ENCODE peak calls at places on chromosomes 3 and 15, in ten cellular contexts. J is upper lobe of right lung, H is heart right ventricle, C is MM.1S, Y is PC-3, A is A673, B is fibroblast of lung, M is left lung, U is tibial nerve, S is A549. X is an unnamed sample.
A peak's percentile ranks its signal among the peaks of the same experiment; 100 is the strongest.

GRCh38 chr15:45307230-45307924 is 55.3 kb downstream of the SLC28A2 start:
- DNase-seq in J (no peak), H (no peak), C (peak; percentile 51), Y (peak; percentile 71), A (peak; percentile 56), B (peak; percentile 56), M (no peak), U (peak; percentile 5), S (no peak), X (no peak)

GRCh38 chr15:36844453-36845094 is 255.8 kb downstream of the MEIS2 start:
- DNase-seq in J (no peak), H (no peak), C (no peak), Y (peak; percentile 49), A (no peak), B (peak; percentile 65), M (no peak), U (no peak), S (no peak), X (no peak)

GRCh38 chr3:107978116-107979057 is 112.4 kb downstream of the CD47 start:
- DNase-seq in J (no peak), H (no peak), C (no peak), Y (no peak), A (no peak), B (no peak), M (no peak), U (no peak), S (no peak), X (no peak)

GRCh38 chr3:108404409-108404808 is 106.0 kb downstream of the MYH15 start:
- DNase-seq in J (no peak), H (no peak), C (no peak), Y (no peak), A (no peak), B (no peak), M (no peak), U (no peak), S (no peak), X (no peak)

GRCh38 chr3:194491996-194492395 is 5.2 kb upstream of the ATP13A3 start:
- DNase-seq in J (no peak), H (no peak), C (no peak), Y (no peak), A (no peak), B (no peak), M (no peak), U (no peak), S (no peak), X (no peak)

GRCh38 chr15:99706557-99707303 is 26.5 kb downstream of the LYSMD4 start:
- DNase-seq in J (no peak), H (no peak), C (no peak), Y (no peak), A (no peak), B (no peak), M (no peak), U (no peak), S (no peak), X (no peak)

GRCh38 chr15:40911139-40911538 is 16.9 kb downstream of the VPS18 start:
- DNase-seq in J (no peak), H (no peak), C (no peak), Y (no peak), A (no peak), B (no peak), M (no peak), U (no peak), S (no peak), X (peak; percentile 69)

GRCh38 chr3:129399895-129400357 is 28.5 kb downstream of the EFCAB12 start:
- DNase-seq in J (no peak), H (no peak), C (no peak), Y (peak; percentile 26), A (no peak), B (no peak), M (no peak), U (peak; percentile 13), S (no peak), X (no peak)

GRCh38 chr3:154469585-154469984 is 39.6 kb upstream of the GPR149 start:
- DNase-seq in J (no peak), H (no peak), C (no peak), Y (no peak), A (no peak), B (no peak), M (no peak), U (no peak), S (no peak), X (no peak)

GRCh38 chr15:69515508-69516290 is 63.1 kb downstream of the RPLP1 start:
- DNase-seq in J (no peak), H (no peak), C (no peak), Y (no peak), A (no peak), B (no peak), M (no peak), U (no peak), S (no peak), X (no peak)

GRCh38 chr3:19149388-19149787 is 1.1 kb downstream of the KCNH8 start:
- DNase-seq in J (no peak), H (no peak), C (peak; percentile 60), Y (peak; percentile 28), A (peak; percentile 33), B (peak; percentile 20), M (no peak), U (no peak), S (no peak), X (no peak)

DNA sequence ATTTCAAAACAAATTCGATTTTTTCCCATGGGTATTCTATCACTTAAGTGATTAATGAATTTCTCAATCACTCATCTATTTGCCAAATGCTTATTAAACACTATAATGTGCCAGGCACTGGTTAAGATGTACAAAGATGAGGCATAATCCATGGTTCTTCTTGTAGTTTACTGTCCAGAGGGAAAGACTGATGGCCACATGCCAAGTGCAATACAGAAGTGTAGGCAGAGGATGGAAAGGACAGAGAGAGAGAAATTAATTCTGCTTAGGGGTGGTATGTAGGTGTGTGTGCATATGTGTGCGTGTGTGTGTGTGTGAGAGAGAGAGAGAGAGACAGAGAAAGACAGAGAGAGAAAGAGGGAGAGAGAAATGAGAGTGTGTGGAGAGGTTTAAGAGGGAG is 120.8 kb upstream of the CCNL1 start:
- DNase-seq in J (no peak), H (no peak), C (no peak), Y (no peak), A (no peak), B (no peak), M (no peak), U (peak; percentile 14), S (no peak), X (no peak)
- H3K4me1 ChIP-seq in J (peaks cover 8% of the 10 kb centered on the region), H (no peaks in the 10 kb centered on the region), C (no peaks in the 10 kb centered on the region), Y (peaks cover 13% of the 10 kb centered on the region), A (peaks cover 37% of the 10 kb centered on the region), B (peaks cover 11% of the 10 kb centered on the region), M (no peaks in the 10 kb centered on the region), U (no peaks in the 10 kb centered on the region), S (no peaks in the 10 kb centered on the region), X (peaks cover 19% of the 10 kb centered on the region)

GRCh38 chr3:33385423-33385822 is 54.8 kb downstream of the UBP1 start:
- DNase-seq in J (no peak), H (no peak), C (no peak), Y (no peak), A (no peak), B (no peak), M (no peak), U (no peak), S (no peak), X (no peak)

GRCh38 chr3:33388374-33389100 is 51.7 kb downstream of the UBP1 start:
- DNase-seq in J (no peak), H (no peak), C (no peak), Y (peak; percentile 13), A (peak; percentile 12), B (no peak), M (no peak), U (no peak), S (no peak), X (no peak)

GRCh38 chr3:33380653-33381052 is 59.6 kb downstream of the UBP1 start:
- DNase-seq in J (no peak), H (no peak), C (no peak), Y (no peak), A (no peak), B (no peak), M (no peak), U (no peak), S (no peak), X (no peak)

GRCh38 chr3:33386631-33387030 is 53.6 kb downstream of the UBP1 start:
- DNase-seq in J (no peak), H (no peak), C (no peak), Y (no peak), A (no peak), B (no peak), M (no peak), U (no peak), S (no peak), X (no peak)

DNA sequence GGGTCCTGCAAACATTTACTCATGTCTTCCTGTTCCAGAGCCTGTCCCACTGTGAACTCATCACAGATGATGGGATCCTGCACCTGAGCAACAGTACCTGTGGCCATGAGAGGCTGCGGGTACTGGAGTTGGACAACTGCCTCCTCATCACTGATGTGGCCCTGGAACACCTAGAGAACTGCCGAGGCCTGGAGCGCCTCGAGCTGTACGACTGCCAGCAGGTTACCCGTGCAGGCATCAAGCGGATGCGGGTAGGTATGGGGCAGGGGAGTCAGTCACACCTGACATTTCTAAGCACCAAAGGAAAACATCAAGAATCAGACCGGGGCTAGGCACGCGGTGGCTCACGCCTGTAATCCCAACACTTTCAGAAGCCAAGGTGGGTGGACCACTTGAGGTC is 56.3 kb downstream of the UBP1 start:
- DNase-seq in J (no peak), H (no peak), C (no peak), Y (no peak), A (no peak), B (no peak), M (no peak), U (no peak), S (no peak), X (no peak)
- H3K27ac ChIP-seq in J (no peak overlapping the region), H (no peak overlapping the region), C (no peak overlapping the region), Y (no peak overlapping the region), A (no peak overlapping the region), B (no peak overlapping the region), M (no peak overlapping the region), U (no peak overlapping the region), S (no peak overlapping the region), X (no peak overlapping the region)

DNA sequence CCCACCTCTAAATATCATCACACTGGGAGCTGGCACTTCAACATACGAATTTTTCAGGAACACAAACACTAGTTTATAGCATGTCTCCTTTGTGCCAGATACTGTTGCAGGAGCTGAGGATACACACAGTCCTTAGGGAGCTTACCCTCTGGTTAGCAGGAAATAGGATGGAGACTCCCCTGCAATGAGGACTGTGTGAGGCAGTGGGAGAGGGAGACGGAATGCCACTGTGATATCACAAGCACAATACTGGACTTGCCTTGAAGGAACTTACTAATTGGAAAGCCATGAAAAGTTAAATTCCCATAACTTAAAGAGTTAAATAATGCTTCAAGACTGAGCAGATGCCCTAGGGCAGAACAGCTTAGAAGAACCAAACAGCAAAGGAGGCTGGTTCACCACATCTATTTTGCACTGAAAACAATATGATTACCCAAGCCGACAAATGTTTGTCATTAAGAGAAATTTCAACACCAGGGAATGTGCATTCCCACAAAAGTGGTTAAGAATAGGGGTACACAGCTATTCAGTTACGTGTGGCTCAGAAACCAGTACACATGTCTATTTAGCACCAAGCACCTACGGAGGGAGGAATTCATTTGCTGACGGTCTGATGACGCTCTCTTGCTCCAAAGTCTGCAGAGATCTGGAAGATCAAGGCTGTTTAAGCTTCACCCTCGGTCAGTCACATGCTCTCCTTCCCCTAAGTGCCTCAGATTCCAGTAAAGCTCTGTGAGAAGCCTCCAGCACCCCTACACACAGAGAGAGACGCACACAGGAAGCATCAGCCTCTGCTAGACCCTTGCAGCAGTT is 5.2 kb downstream of the TBC1D2B start:
- DNase-seq in J (no peak), H (no peak), C (no peak), Y (no peak), A (peak; percentile 85), B (peak; percentile 56), M (peak; percentile 60), U (peak; percentile 68), S (no peak), X (no peak)
- H3K4me1 ChIP-seq in J (peaks cover 87% of the 10 kb centered on the region), H (peaks cover 15% of the 10 kb centered on the region), C (peaks cover 32% of the 10 kb centered on the region), Y (peaks cover 46% of the 10 kb centered on the region), A (peaks cover 73% of the 10 kb centered on the region), B (peaks cover 50% of the 10 kb centered on the region), M (peaks cover 48% of the 10 kb centered on the region), U (peaks cover 64% of the 10 kb centered on the region), S (peaks cover 48% of the 10 kb centered on the region), X (peaks cover 72% of the 10 kb centered on the region)

GRCh38 chr15:63211549-63211948 is 22.1 kb downstream of the RAB8B start:
- DNase-seq in J (no peak), H (no peak), C (no peak), Y (no peak), A (no peak), B (no peak), M (no peak), U (no peak), S (no peak), X (no peak)
- H3K27ac ChIP-seq in J (peak overlapping the region; percentile 58), H (peak overlapping the region; percentile 83), C (no peak overlapping the region), Y (peak overlapping the region; percentile 57), A (peak overlapping the region; percentile 72), B (peak overlapping the region; percentile 79), M (peak overlapping the region; percentile 61), U (peak overlapping the region; percentile 82), S (no peak overlapping the region), X (peak overlapping the region; percentile 9)